ENCODE peak calls at places on chromosomes 4 and X, in ten cellular contexts. U is adrenal gland, R is body of pancreas, C is breast epithelium, L is A549, B is heart left ventricle, E is right lobe of liver, J is gastrocnemius medialis, M is H1, F is suprapubic skin. V is an unnamed sample.

GRCh38 chr4:4837316-4837715 is 22.1 kb upstream of the MSX1 start:
- DNase-seq in L (no peak), C (no peak), F (no peak), E (no peak), R (no peak), M (no peak), B (no peak), J (no peak), U (no peak), V (no peak)

GRCh38 chrX:18119856-18120255 is 100.8 kb downstream of the BEND2 start:
- DNase-seq in E (no peak), B (no peak), J (no peak), F (no peak), R (no peak), U (no peak), M (no peak), C (no peak), L (peak), V (no peak)

GRCh38 chr4:102552781-102553180 is 51.6 kb downstream of the NFKB1 start:
- DNase-seq in J (no peak), R (no peak), E (no peak), F (no peak), M (no peak), U (no peak), L (no peak), C (no peak), B (no peak), V (no peak)

GRCh38 chrX:148609766-148610698 is 109.6 kb downstream of the AFF2 start:
- DNase-seq in F (no peak), L (no peak), E (no peak), R (no peak), C (no peak), B (no peak), U (no peak), M (peak), J (no peak), V (no peak)

GRCh38 chr4:118224239-118224829 is 128.5 kb downstream of the PRSS12 start:
- DNase-seq in R (no peak), C (no peak), L (peak), B (no peak), M (no peak), U (no peak), F (no peak), E (no peak), J (no peak), V (no peak)

GRCh38 chrX:10052906-10053625 is 85.9 kb downstream of the CLDN34 start:
- DNase-seq in U (no peak), L (no peak), M (no peak), E (no peak), C (no peak), J (peak), B (peak), R (peak), F (no peak), V (peak)

GRCh38 chrX:129925305-129926092 is 19.5 kb downstream of the UTP14A start:
- DNase-seq in U (peak), B (peak), F (peak), E (no peak), L (peak), R (peak), C (peak), M (peak), J (peak), V (no peak)

GRCh38 chr4:15245006-15245530 is 182.8 kb upstream of the C1QTNF7 start:
- DNase-seq in U (no peak), J (no peak), F (no peak), R (no peak), E (no peak), B (no peak), M (no peak), C (no peak), L (no peak), V (no peak)

GRCh38 chrX:136647969-136648368 is at the start of gene CD40LG:
- DNase-seq in L (no peak), C (no peak), F (no peak), E (no peak), M (no peak), U (no peak), J (no peak), B (no peak), R (no peak), V (no peak)
- TF ChIP-seq POLR2A in L (no peak), C (no peak), F (no peak), E (no peak), M (no peak), U (no peak), J (no peak), B (no peak), R (no peak), V (no peak)

GRCh38 chr4:143515905-143516304 is 2.4 kb downstream of the SMARCA5 start:
- DNase-seq in J (no peak), U (no peak), L (no peak), B (no peak), C (no peak), F (no peak), M (no peak), E (no peak), R (no peak), V (no peak)
- H3K4me3 ChIP-seq in J (peak), U (no peak), L (peak), B (peak), C (no peak), F (peak), M (peak), E (no peak), R (no peak), V (no peak)

GRCh38 chr4:173171098-173171497 is 2.5 kb downstream of the GALNT7 start:
- DNase-seq in M (no peak), R (no peak), E (no peak), J (no peak), C (no peak), F (no peak), L (peak), U (no peak), B (no peak), V (no peak)

GRCh38 chr4:173168396-173169177 is at the start of gene GALNT7:
- DNase-seq in L (peak), J (no peak), B (peak), U (peak), R (peak), C (peak), E (peak), F (peak), M (peak), V (peak)

GRCh38 chr4:173169178-173169427 is 492 bp downstream of the GALNT7 start:
- DNase-seq in R (no peak), U (no peak), C (no peak), L (no peak), M (no peak), B (peak), F (no peak), E (no peak), J (no peak), V (no peak)

GRCh38 chr4:173170210-173170778 is 1.7 kb downstream of the GALNT7 start:
- DNase-seq in B (no peak), J (no peak), R (no peak), F (no peak), M (no peak), E (no peak), C (no peak), U (no peak), L (no peak), V (no peak)

GRCh38 chr4:173169428-173170209 is 1.0 kb downstream of the GALNT7 start:
- DNase-seq in C (peak), R (peak), M (no peak), J (no peak), B (peak), F (peak), U (peak), L (peak), E (peak), V (peak)
- TF ChIP-seq POLR2A in C (no peak), R (peak), M (no peak), J (peak), B (no peak), F (no peak), U (no peak), L (no peak), E (no peak), V (no peak)

GRCh38 chr4:182384496-182385155 is 141.4 kb downstream of the TENM3 start:
- DNase-seq in L (no peak), J (no peak), U (no peak), E (no peak), F (no peak), R (no peak), B (no peak), C (no peak), M (no peak), V (no peak)
- H3K4me3 ChIP-seq in L (no peak), J (no peak), U (no peak), E (no peak), F (no peak), R (no peak), B (no peak), C (no peak), M (no peak), V (no peak)

DNA sequence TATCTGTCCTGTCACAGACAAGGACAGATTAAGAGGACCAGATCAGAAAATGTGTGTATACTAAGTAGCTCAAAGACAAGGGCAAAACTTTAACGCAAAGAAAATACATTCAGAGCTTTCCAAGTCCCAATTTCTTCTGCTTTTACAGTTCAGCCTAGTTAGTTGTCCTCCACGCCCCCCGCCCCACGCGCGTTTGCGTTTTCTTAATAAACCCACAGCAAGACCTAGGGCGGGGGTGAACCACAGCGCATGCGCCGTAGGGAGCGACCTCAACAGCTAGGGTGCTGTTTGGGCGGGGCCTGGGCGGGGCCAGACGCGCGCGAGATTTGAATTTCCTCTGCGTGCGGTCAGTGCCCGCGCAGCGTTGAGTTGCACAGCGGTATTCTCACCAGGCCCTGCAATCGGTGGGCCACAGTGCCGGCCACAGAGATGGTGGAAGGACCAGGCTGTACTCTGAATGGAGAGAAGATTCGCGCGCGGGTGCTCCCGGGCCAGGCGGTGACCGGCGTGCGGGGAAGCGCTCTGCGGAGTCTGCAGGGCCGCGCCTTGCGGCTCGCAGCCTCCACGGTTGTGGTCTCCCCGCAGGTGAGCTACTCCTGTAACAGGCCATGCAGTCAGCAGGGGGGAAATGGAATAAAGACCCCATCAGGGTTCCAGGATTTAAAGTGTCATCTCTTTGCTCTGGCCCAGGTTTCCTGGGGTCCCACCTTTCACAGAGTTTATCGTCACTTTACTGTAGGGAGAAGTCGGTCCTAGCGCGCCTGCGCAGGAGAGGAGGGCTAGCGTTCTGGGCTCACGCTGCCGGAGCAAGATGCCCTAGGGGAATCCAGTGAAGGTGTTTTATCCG is at the start of gene NEIL3:
- DNase-seq in J (peak), R (peak), L (peak), F (peak), B (peak), U (peak), C (peak), E (peak), M (peak), V (peak)
- TF ChIP-seq POLR2A in J (no peak), R (no peak), L (no peak), F (no peak), B (no peak), U (no peak), C (no peak), E (no peak), M (peak), V (no peak)

GRCh38 chrX:88613338-88613737 is 133.7 kb upstream of the CPXCR1 start:
- DNase-seq in J (no peak), L (peak), M (no peak), U (no peak), F (no peak), R (no peak), B (no peak), E (no peak), C (no peak), V (no peak)
- H3K4me3 ChIP-seq in J (no peak), L (no peak), M (no peak), U (no peak), F (no peak), R (no peak), B (no peak), E (peak), C (no peak), V (no peak)

GRCh38 chrX:40644821-40645358 is 2.5 kb downstream of the CXorf38 start:
- DNase-seq in R (peak), E (peak), C (no peak), L (peak), M (no peak), F (peak), J (peak), B (peak), U (peak), V (no peak)

GRCh38 chrX:40651620-40652223 is 4.4 kb upstream of the CXorf38 start:
- DNase-seq in F (peak), L (peak), M (no peak), C (no peak), B (peak), R (peak), E (no peak), U (peak), J (peak), V (peak)

GRCh38 chrX:40644175-40644574 is 3.2 kb downstream of the CXorf38 start:
- DNase-seq in B (no peak), U (no peak), C (no peak), R (no peak), F (no peak), M (no peak), L (no peak), J (peak), E (no peak), V (no peak)

GRCh38 chrX:40646489-40647306 is 663 bp downstream of the CXorf38 start:
- DNase-seq in F (peak), M (no peak), L (peak), C (peak), B (peak), J (peak), E (peak), U (peak), R (peak), V (peak)

DNA sequence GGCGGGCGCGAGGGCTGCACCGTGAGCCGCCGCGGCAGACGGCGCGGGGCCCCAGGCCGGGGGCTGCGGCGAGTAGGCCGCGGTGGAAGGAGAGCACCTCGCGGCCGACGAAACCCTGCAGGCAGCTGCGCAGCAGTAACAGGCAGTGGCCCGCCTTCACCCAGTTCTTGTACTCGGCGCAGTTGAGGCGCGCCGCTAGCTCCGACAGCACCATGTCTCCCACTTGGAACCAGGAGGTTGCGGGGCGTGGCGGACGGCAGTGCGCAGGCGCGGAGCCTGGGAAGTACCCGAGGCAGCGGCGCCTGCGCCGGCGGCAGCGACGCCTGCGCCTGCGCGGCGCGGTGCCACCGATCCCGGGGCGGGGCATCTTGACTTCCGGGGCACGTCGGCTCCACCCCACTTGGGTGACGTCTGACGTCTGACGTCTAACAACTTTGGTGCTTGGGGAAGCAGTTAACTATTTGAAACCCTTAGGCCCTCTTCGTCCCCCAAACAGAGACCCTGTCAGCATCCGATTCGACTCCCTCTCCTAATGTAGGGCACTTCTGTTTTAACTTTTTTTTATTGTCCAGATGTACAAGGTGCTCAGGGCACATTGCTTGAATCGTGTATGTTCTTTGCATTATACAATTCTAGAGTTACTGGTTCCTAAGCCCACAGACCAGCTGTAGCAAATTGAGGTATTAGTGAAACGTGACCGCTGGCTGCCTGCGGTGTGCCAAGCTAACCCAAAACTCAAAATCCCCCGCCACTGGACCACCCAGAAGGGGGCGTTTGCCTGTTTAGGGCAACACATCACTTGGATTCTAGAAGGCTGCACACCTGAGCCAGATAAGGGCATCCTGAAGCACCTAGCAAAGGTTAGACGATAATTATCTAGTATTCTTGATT is at the start of gene CXorf38:
- DNase-seq in U (peak), B (peak), J (peak), E (peak), C (peak), M (peak), R (peak), F (peak), L (peak), V (peak)
- TF ChIP-seq POLR2A in U (peak), B (no peak), J (peak), E (peak), C (no peak), M (peak), R (no peak), F (no peak), L (peak), V (no peak)

GRCh38 chrX:2691543-2692220 is 587 bp downstream of the CD99 start:
- DNase-seq in F (peak), J (peak), M (no peak), E (peak), B (peak), L (peak), C (no peak), U (no peak), R (peak), V (peak)

GRCh38 chrX:2692221-2693122 is 1.4 kb downstream of the CD99 start:
- DNase-seq in C (no peak), M (no peak), L (peak), R (peak), B (peak), J (peak), U (no peak), F (no peak), E (no peak), V (peak)

GRCh38 chrX:2693123-2693438 is 2.0 kb downstream of the CD99 start:
- DNase-seq in F (no peak), E (no peak), L (no peak), J (no peak), U (no peak), R (no peak), B (peak), M (no peak), C (no peak), V (no peak)

GRCh38 chrX:2694868-2695267 is 3.8 kb downstream of the CD99 start:
- DNase-seq in F (no peak), J (no peak), L (no peak), C (no peak), M (no peak), U (no peak), E (no peak), B (no peak), R (no peak), V (no peak)

GRCh38 chrX:2693526-2694002 is 2.5 kb downstream of the CD99 start:
- DNase-seq in L (no peak), J (no peak), M (no peak), E (no peak), F (no peak), R (no peak), B (peak), U (no peak), C (no peak), V (no peak)
- H3K4me3 ChIP-seq in L (no peak), J (peak), M (no peak), E (no peak), F (peak), R (no peak), B (no peak), U (no peak), C (peak), V (no peak)